ENCODE peak calls at places on chromosomes 3 and 15, in ten cellular contexts. W is esophagus squamous epithelium, F is GM12865, N is astrocyte of the cerebellum, V is spleen, L is SK-N-SH, C is MM.1S, I is fibroblast of mammary gland, P is cardiac muscle cell, B is AG10803. K is an unnamed sample.

GRCh38 chr15:31347067-31347975 is 20.7 kb downstream of the KLF13 start:
- DNase-seq in W (no peak), V (peak), C (no peak), L (no peak), N (no peak), B (no peak), F (peak), I (no peak), P (no peak), K (no peak)

GRCh38 chr3:111566844-111567243 is 24.8 kb downstream of the CD96 start:
- DNase-seq in W (no peak), L (no peak), B (no peak), P (no peak), F (no peak), N (no peak), I (no peak), V (no peak), C (no peak), K (no peak)

GRCh38 chr3:118970819-118971218 is 63.8 kb downstream of the IGSF11 start:
- DNase-seq in V (peak), C (no peak), P (no peak), L (peak), F (no peak), B (no peak), I (no peak), N (no peak), W (no peak), K (no peak)

GRCh38 chr15:93031103-93031464 is 57.9 kb downstream of the RGMA start:
- DNase-seq in B (no peak), F (no peak), W (no peak), C (no peak), N (no peak), I (no peak), P (no peak), L (no peak), V (no peak), K (no peak)

GRCh38 chr3:194167873-194168272 is 31.9 kb downstream of the HES1 start:
- DNase-seq in N (no peak), L (no peak), I (no peak), P (no peak), B (no peak), V (no peak), W (no peak), F (no peak), C (no peak), K (no peak)

GRCh38 chr15:92413511-92413910 is 19.8 kb downstream of the ST8SIA2 start:
- DNase-seq in P (no peak), V (no peak), F (no peak), N (no peak), L (no peak), W (no peak), B (peak), I (no peak), C (no peak), K (no peak)

GRCh38 chr3:58492385-58492970 is 582 bp downstream of the KCTD6 start:
- DNase-seq in F (peak), I (no peak), C (peak), V (no peak), P (no peak), L (peak), N (no peak), W (no peak), B (peak), K (no peak)

GRCh38 chr3:101824691-101825090 is 24.6 kb upstream of the NFKBIZ start:
- DNase-seq in V (no peak), B (peak), P (no peak), F (no peak), L (no peak), I (peak), N (no peak), W (no peak), C (no peak), K (no peak)

GRCh38 chr3:51139616-51140015 is 245.5 kb upstream of the MANF start:
- DNase-seq in B (no peak), L (no peak), I (no peak), V (no peak), N (no peak), C (no peak), W (no peak), P (no peak), F (no peak), K (no peak)

GRCh38 chr3:42823351-42823750 is 14.1 kb downstream of the ACKR2 start:
- DNase-seq in N (no peak), C (no peak), L (no peak), I (no peak), W (no peak), V (no peak), F (no peak), B (no peak), P (no peak), K (no peak)

GRCh38 chr3:6771171-6771570 is 89.7 kb upstream of the GRM7 start:
- DNase-seq in V (no peak), F (no peak), P (no peak), I (no peak), B (no peak), L (no peak), C (no peak), N (no peak), W (no peak), K (no peak)

GRCh38 chr15:40257656-40258450 is 19.0 kb downstream of the PAK6 start:
- DNase-seq in W (no peak), V (no peak), I (no peak), L (no peak), P (no peak), C (no peak), N (no peak), F (no peak), B (no peak), K (peak)

GRCh38 chr3:57006949-57007419 is 53.5 kb upstream of the SPATA12 start:
- DNase-seq in C (no peak), W (no peak), P (peak), N (no peak), I (peak), L (no peak), B (peak), F (no peak), V (no peak), K (no peak)

GRCh38 chr3:134567605-134568004 is 81.7 kb downstream of the CEP63 start:
- DNase-seq in F (no peak), L (no peak), W (no peak), P (no peak), B (no peak), I (no peak), V (no peak), C (no peak), N (no peak), K (no peak)

GRCh38 chr15:78129098-78130011 is 1.9 kb downstream of the CIB2 start:
- DNase-seq in C (no peak), V (peak), N (no peak), B (no peak), I (no peak), P (no peak), F (no peak), L (no peak), W (no peak), K (no peak)

GRCh38 chr3:43621406-43621973 is 321 bp downstream of the ANO10 start:
- DNase-seq in I (no peak), C (no peak), N (no peak), L (no peak), V (no peak), B (no peak), W (no peak), F (peak), P (peak), K (no peak)

GRCh38 chr3:194189243-194189791 is 53.4 kb downstream of the HES1 start:
- DNase-seq in V (no peak), F (no peak), N (no peak), B (peak), P (no peak), W (no peak), I (no peak), C (no peak), L (no peak), K (no peak)

GRCh38 chr3:52838561-52839267 is 3.9 kb upstream of the MUSTN1 start:
- DNase-seq in I (no peak), N (no peak), F (no peak), W (no peak), P (no peak), V (peak), B (no peak), C (no peak), L (no peak), K (no peak)

GRCh38 chr15:88603885-88604284 is 17.3 kb upstream of the AEN start:
- DNase-seq in I (no peak), F (no peak), V (no peak), B (no peak), W (no peak), P (no peak), N (no peak), L (no peak), C (no peak), K (no peak)
- TF ChIP-seq CTCF in I (no peak), F (no peak), V (no peak), B (no peak), W (no peak), P (no peak), N (no peak), L (no peak), C (no peak), K (no peak)

DNA sequence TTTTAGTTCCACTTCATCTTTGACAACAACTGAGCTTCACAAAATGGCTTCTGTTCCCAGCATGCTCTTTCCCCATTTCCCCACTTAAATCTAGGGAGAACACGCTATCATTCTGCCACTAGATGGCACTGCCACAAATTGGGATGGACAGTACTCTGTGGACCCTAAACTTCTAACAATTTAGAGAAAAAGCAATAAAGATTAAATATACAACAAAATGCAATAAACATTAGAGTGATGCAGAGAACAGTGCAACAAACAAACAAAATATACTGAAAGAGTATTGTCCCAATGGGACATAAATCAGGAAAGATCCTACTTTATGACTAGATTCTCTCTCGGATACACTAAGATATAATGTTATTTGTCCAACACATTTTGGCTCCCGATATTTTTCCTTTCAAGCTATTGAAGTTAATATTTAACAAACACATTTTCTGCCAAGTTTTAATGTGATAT is 169.7 kb upstream of the TMCO5A start:
- DNase-seq in W (no peak), P (peak), N (peak), V (no peak), C (peak), B (peak), F (peak), I (peak), L (peak), K (peak)
- H3K4me3 ChIP-seq in W (no peak), P (no peak), N (no peak), V (peak), C (no peak), B (no peak), F (no peak), I (no peak), L (no peak), K (no peak)

GRCh38 chr3:180633722-180634121 is 31.8 kb downstream of the TTC14 start:
- DNase-seq in F (peak), I (no peak), P (peak), C (no peak), L (no peak), B (no peak), N (no peak), V (peak), W (no peak), K (no peak)
- TF ChIP-seq CTCF in F (peak), I (no peak), P (no peak), C (peak), L (no peak), B (no peak), N (no peak), V (no peak), W (no peak), K (no peak)

GRCh38 chr3:13022348-13023250 is 50.6 kb downstream of the IQSEC1 start:
- DNase-seq in F (peak), L (peak), P (peak), V (peak), N (peak), C (no peak), W (no peak), B (peak), I (peak), K (peak)
- H3K4me3 ChIP-seq in F (peak), L (peak), P (no peak), V (peak), N (peak), C (no peak), W (peak), B (peak), I (no peak), K (peak)

GRCh38 chr15:63041402-63041977 is 1.1 kb upstream of the TPM1 start:
- DNase-seq in I (no peak), W (no peak), N (no peak), F (no peak), P (peak), C (no peak), V (no peak), B (no peak), L (no peak), K (no peak)

GRCh38 chr15:63042879-63043340 is 363 bp downstream of the TPM1 start:
- DNase-seq in I (peak), L (peak), C (no peak), V (peak), B (no peak), N (no peak), P (no peak), F (no peak), W (no peak), K (no peak)

GRCh38 chr15:63043391-63044076 is 987 bp downstream of the TPM1 start:
- DNase-seq in F (no peak), L (peak), P (no peak), W (no peak), B (no peak), I (no peak), V (peak), C (no peak), N (no peak), K (peak)

GRCh38 chr15:63040954-63041353 is 1.6 kb upstream of the TPM1 start:
- DNase-seq in C (no peak), I (no peak), P (peak), B (no peak), N (no peak), L (peak), V (no peak), F (no peak), W (no peak), K (no peak)

DNA sequence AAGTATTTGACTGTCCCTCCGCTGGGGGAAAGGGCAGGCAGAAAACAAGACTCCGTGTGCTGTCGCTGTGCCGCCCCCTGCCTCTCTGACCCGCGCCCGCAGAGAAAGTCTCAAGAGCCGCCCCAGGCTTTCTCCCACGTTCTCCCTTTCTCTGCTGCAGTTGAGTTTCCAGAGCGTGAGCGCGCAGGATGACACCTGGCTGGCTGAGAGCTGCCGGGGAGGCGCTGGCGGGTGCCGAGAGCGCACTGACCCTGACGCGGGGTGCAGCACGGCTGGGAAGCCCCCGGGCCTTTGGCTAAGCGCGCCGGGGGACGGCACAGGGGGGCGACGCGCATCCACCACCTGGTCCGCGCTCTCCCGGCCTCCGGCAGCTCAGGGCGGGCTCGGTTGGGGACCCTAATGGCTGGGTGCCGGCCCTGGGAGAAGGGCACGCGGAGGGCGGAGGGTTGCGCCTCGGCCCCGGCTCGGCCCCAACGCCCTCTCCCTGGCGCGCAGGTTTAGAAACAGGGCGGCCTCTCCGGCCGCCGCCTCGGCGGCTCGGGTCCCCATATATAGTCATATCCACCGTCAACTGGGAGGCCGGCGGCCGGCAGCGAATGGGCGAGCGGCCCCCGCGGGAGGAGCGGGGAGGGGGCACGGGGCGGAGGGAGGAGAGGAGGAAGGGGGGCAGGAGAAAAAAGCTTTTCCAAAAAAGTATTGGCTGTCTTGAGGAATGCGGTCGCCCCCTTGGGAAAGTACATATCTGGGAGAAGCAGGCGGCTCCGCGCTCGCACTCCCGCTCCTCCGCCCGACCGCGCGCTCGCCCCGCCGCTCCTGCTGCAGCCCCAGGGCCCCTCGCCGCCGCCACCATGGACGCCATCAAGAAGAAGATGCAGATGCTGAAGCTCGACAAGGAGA is at the start of gene TPM1:
- DNase-seq in N (peak), I (peak), B (peak), L (peak), W (no peak), P (peak), C (no peak), F (no peak), V (peak), K (peak)
- TF ChIP-seq CTCF in N (no peak), I (no peak), B (peak), L (peak), W (no peak), P (no peak), C (no peak), F (no peak), V (no peak), K (peak)